ENCODE peak calls at places on chromosomes 12 and 14, in ten cellular contexts. One of them, this sample, is unnamed.

GRCh38 chr12:11991604-11992003 is 79.1 kb upstream of the BCL2L14 start:
- DNase-seq in WTC11: no peak
- DNase-seq in astrocyte: peak
- DNase-seq in GM12865: no peak
- DNase-seq in gastrocnemius medialis: no peak
- DNase-seq in fibroblast of mammary gland: no peak
- DNase-seq in B cell: no peak
- DNase-seq in retinal pigment epithelial cell: no peak
- DNase-seq in esophagus muscularis mucosa: no peak
- DNase-seq in Calu3: no peak
- DNase-seq in this sample: no peak

GRCh38 chr12:43579240-43579639 is 27.2 kb upstream of the ADAMTS20 start:
- DNase-seq in esophagus muscularis mucosa: no peak
- DNase-seq in WTC11: no peak
- DNase-seq in GM12865: no peak
- DNase-seq in gastrocnemius medialis: no peak
- DNase-seq in B cell: no peak
- DNase-seq in retinal pigment epithelial cell: no peak
- DNase-seq in astrocyte: no peak
- DNase-seq in Calu3: no peak
- DNase-seq in fibroblast of mammary gland: peak
- DNase-seq in this sample: no peak

GRCh38 chr12:26651566-26652188 is 181.3 kb downstream of the ITPR2 start:
- DNase-seq in GM12865: peak
- DNase-seq in retinal pigment epithelial cell: no peak
- DNase-seq in astrocyte: peak
- DNase-seq in Calu3: peak
- DNase-seq in WTC11: peak
- DNase-seq in gastrocnemius medialis: no peak
- DNase-seq in fibroblast of mammary gland: peak
- DNase-seq in B cell: no peak
- DNase-seq in esophagus muscularis mucosa: no peak
- DNase-seq in this sample: peak

GRCh38 chr14:104262515-104263514 is 124.4 kb downstream of the KIF26A start:
- DNase-seq in astrocyte: no peak
- DNase-seq in B cell: peak
- DNase-seq in fibroblast of mammary gland: no peak
- DNase-seq in gastrocnemius medialis: no peak
- DNase-seq in Calu3: no peak
- DNase-seq in retinal pigment epithelial cell: no peak
- DNase-seq in esophagus muscularis mucosa: no peak
- DNase-seq in WTC11: no peak
- DNase-seq in GM12865: no peak
- DNase-seq in this sample: no peak

GRCh38 chr12:4997939-4998338 is 45.7 kb upstream of the KCNA5 start:
- DNase-seq in astrocyte: peak
- DNase-seq in esophagus muscularis mucosa: no peak
- DNase-seq in WTC11: no peak
- DNase-seq in Calu3: no peak
- DNase-seq in gastrocnemius medialis: peak
- DNase-seq in B cell: no peak
- DNase-seq in GM12865: no peak
- DNase-seq in fibroblast of mammary gland: peak
- DNase-seq in retinal pigment epithelial cell: peak
- DNase-seq in this sample: no peak

GRCh38 chr14:103626150-103626850 is 2.7 kb upstream of the KLC1 start:
- DNase-seq in retinal pigment epithelial cell: no peak
- DNase-seq in astrocyte: no peak
- DNase-seq in B cell: no peak
- DNase-seq in GM12865: no peak
- DNase-seq in WTC11: no peak
- DNase-seq in fibroblast of mammary gland: no peak
- DNase-seq in esophagus muscularis mucosa: no peak
- DNase-seq in Calu3: no peak
- DNase-seq in gastrocnemius medialis: no peak
- DNase-seq in this sample: no peak

GRCh38 chr14:99654235-99655000 is 9.5 kb downstream of the HHIPL1 start:
- DNase-seq in fibroblast of mammary gland: peak
- DNase-seq in astrocyte: peak
- DNase-seq in WTC11: no peak
- DNase-seq in retinal pigment epithelial cell: peak
- DNase-seq in B cell: no peak
- DNase-seq in esophagus muscularis mucosa: no peak
- DNase-seq in GM12865: peak
- DNase-seq in gastrocnemius medialis: no peak
- DNase-seq in Calu3: peak
- DNase-seq in this sample: no peak

GRCh38 chr14:23078692-23079116 is 16.2 kb downstream of the ACIN1 start:
- DNase-seq in Calu3: peak
- DNase-seq in esophagus muscularis mucosa: no peak
- DNase-seq in fibroblast of mammary gland: peak
- DNase-seq in astrocyte: peak
- DNase-seq in GM12865: no peak
- DNase-seq in retinal pigment epithelial cell: peak
- DNase-seq in B cell: no peak
- DNase-seq in WTC11: no peak
- DNase-seq in gastrocnemius medialis: peak
- DNase-seq in this sample: no peak

DNA sequence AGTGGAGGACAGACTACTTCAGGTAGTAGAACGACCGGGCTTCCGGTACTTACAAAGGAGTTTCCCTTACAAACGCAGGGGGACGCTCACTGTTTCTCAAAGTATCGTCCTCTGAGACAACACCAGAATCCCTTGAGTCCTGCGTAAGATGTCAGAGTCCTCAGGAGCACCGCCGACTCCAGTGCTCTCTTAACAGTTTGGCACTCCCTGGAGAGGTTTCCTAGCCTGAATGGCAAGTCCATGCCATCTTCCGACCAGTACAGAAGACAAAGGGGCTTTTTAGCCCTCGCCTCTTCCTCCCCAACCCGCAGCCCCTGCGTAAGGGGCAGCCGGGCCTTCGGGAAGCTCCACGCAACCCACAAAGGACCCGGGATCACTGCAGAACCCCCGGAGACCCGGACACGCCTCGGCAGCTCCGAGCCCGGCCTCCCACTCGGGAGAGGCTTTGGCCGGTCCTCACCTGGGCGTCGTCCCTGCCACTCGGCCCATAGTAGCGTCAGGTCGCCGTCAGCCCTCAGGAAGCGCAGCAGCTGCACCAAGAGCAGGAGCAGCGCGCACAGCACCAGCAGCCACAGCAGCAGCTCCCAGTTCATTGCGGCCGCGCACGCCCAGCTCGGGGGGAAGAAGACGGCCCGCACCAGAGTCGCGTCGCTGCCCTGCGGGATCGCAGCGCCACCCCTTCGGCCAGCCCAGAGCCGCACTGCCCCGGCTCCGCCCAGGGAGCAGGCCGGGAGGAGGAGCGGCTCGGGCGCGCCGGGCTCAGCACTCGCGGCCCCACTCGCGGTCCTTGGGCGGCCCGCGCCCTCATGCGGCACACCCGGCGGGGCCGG is at the start of gene DHRS7:
- DNase-seq in astrocyte: peak
- DNase-seq in fibroblast of mammary gland: peak
- DNase-seq in Calu3: peak
- DNase-seq in retinal pigment epithelial cell: no peak
- DNase-seq in WTC11: peak
- DNase-seq in esophagus muscularis mucosa: peak
- DNase-seq in B cell: peak
- DNase-seq in GM12865: peak
- DNase-seq in gastrocnemius medialis: peak
- DNase-seq in this sample: peak
- TF ChIP-seq CTCF in astrocyte: no peak
- TF ChIP-seq CTCF in fibroblast of mammary gland: peak
- TF ChIP-seq CTCF in Calu3: no peak
- TF ChIP-seq CTCF in retinal pigment epithelial cell: peak
- TF ChIP-seq CTCF in WTC11: no peak
- TF ChIP-seq CTCF in esophagus muscularis mucosa: peak
- TF ChIP-seq CTCF in B cell: peak
- TF ChIP-seq CTCF in GM12865: peak
- TF ChIP-seq CTCF in gastrocnemius medialis: peak
- TF ChIP-seq CTCF in this sample: peak

GRCh38 chr12:120643574-120643973 is 3.1 kb downstream of the CABP1 start:
- DNase-seq in GM12865: no peak
- DNase-seq in retinal pigment epithelial cell: no peak
- DNase-seq in Calu3: no peak
- DNase-seq in B cell: no peak
- DNase-seq in astrocyte: no peak
- DNase-seq in esophagus muscularis mucosa: no peak
- DNase-seq in fibroblast of mammary gland: no peak
- DNase-seq in WTC11: no peak
- DNase-seq in gastrocnemius medialis: no peak
- DNase-seq in this sample: no peak

GRCh38 chr12:120640840-120641833 is 711 bp downstream of the CABP1 start:
- DNase-seq in astrocyte: peak
- DNase-seq in retinal pigment epithelial cell: no peak
- DNase-seq in esophagus muscularis mucosa: no peak
- DNase-seq in fibroblast of mammary gland: peak
- DNase-seq in GM12865: peak
- DNase-seq in gastrocnemius medialis: peak
- DNase-seq in B cell: no peak
- DNase-seq in WTC11: peak
- DNase-seq in Calu3: peak
- DNase-seq in this sample: peak

GRCh38 chr12:120642086-120642485 is 1.7 kb downstream of the CABP1 start:
- DNase-seq in WTC11: no peak
- DNase-seq in astrocyte: no peak
- DNase-seq in retinal pigment epithelial cell: no peak
- DNase-seq in B cell: no peak
- DNase-seq in esophagus muscularis mucosa: no peak
- DNase-seq in GM12865: no peak
- DNase-seq in gastrocnemius medialis: no peak
- DNase-seq in Calu3: no peak
- DNase-seq in fibroblast of mammary gland: no peak
- DNase-seq in this sample: no peak

GRCh38 chr12:120642806-120643205 is 2.4 kb downstream of the CABP1 start:
- DNase-seq in GM12865: no peak
- DNase-seq in fibroblast of mammary gland: peak
- DNase-seq in gastrocnemius medialis: no peak
- DNase-seq in WTC11: no peak
- DNase-seq in esophagus muscularis mucosa: no peak
- DNase-seq in Calu3: no peak
- DNase-seq in B cell: no peak
- DNase-seq in retinal pigment epithelial cell: no peak
- DNase-seq in astrocyte: no peak
- DNase-seq in this sample: no peak

DNA sequence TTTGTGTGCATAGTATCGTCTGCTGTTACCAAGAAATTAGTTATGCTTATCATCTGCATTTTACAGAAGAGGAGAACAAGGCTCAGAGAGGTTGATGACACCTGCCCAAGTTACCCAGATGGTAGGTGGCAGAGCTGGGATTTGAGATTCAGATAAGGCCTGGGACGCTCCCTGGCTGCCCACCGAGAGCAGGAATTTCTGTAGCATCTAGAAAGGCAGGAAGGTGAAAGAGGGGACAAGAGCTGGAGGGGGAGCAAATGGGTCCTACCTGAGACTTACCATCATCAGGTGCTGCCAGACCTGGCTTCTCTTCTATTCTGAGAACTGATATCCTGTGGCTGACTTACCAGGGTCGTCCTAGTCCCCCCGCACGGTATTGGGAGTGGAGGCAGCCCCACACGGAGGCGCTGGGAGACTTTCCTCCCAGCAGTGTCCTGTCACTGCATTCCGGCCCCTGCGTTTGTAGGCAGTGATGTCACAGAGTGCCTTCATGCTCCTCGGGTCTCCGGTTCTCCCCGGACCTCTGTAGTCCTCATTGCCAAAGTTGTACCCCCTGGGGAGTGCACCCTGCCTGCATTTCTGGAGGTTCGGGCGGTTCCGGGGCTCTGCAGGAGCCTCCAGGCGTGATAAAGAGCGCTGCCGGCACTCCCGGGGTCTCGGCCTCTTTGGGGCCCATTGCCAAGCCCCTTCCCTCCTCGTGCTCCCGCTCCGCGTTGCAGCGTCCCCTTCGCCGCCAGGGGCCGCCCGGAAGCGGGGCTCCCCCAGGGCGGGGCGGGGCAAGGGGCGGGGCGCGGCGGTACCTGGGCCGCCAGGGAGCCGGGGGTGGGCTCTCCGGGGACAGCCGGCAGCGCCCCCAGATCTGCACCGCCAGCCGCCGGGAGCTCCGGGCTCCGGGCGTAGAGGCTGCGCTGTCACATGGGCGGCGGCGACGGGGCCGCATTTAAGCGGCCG is at the start of gene CABP1:
- DNase-seq in astrocyte: no peak
- DNase-seq in esophagus muscularis mucosa: no peak
- DNase-seq in WTC11: peak
- DNase-seq in GM12865: peak
- DNase-seq in fibroblast of mammary gland: no peak
- DNase-seq in Calu3: peak
- DNase-seq in B cell: peak
- DNase-seq in retinal pigment epithelial cell: no peak
- DNase-seq in gastrocnemius medialis: no peak
- DNase-seq in this sample: peak
- TF ChIP-seq CTCF in astrocyte: no peak
- TF ChIP-seq CTCF in esophagus muscularis mucosa: peak
- TF ChIP-seq CTCF in WTC11: no peak
- TF ChIP-seq CTCF in GM12865: peak
- TF ChIP-seq CTCF in fibroblast of mammary gland: no peak
- TF ChIP-seq CTCF in Calu3: peak
- TF ChIP-seq CTCF in B cell: peak
- TF ChIP-seq CTCF in retinal pigment epithelial cell: peak
- TF ChIP-seq CTCF in gastrocnemius medialis: peak
- TF ChIP-seq CTCF in this sample: peak

DNA sequence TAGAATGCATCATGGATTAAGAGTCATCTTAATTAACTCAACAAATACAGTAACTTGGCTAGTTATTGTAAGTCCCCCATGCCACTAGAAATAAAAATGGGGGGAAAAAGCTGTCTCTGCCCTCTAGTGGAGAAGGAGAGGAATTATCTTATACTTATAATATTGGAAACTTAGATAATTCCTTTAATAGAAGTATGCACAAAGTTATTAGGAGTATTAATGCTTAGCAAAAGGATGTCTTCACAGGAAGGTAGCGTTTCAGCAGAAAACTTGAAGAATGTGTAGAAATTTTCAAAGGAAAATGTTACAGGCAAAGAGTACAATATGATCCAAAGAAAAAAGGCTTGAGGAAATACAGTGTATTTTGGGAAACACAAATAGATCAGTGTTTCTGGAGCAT is 19.8 kb downstream of the OR5AU1 start:
- DNase-seq in retinal pigment epithelial cell: no peak
- DNase-seq in esophagus muscularis mucosa: no peak
- DNase-seq in gastrocnemius medialis: no peak
- DNase-seq in astrocyte: peak
- DNase-seq in B cell: no peak
- DNase-seq in GM12865: peak
- DNase-seq in fibroblast of mammary gland: peak
- DNase-seq in WTC11: no peak
- DNase-seq in Calu3: no peak
- DNase-seq in this sample: peak
- TF ChIP-seq CTCF in retinal pigment epithelial cell: peak
- TF ChIP-seq CTCF in esophagus muscularis mucosa: peak
- TF ChIP-seq CTCF in gastrocnemius medialis: peak
- TF ChIP-seq CTCF in astrocyte: peak
- TF ChIP-seq CTCF in B cell: peak
- TF ChIP-seq CTCF in GM12865: peak
- TF ChIP-seq CTCF in fibroblast of mammary gland: peak
- TF ChIP-seq CTCF in WTC11: peak
- TF ChIP-seq CTCF in Calu3: peak
- TF ChIP-seq CTCF in this sample: peak

DNA sequence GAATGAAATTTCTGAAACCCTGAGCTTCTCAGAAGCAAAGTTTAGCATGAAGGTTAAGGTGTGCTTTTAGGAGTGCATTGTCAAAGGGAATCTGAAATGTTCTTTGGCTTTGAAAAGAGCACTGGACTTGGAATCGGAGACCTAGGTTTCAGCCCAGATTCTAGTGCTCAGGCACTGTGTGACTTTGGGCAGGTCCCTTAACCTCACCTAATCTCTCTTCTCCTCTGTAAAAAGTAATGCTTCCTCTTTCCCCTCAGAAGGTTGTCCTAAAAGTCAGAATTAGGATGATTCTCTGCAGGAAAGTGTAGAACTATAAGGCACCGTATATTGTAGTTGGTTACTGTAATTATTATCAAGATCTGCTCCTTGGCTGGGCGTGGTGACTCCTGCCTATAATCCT is 38.0 kb upstream of the ELK3 start:
- DNase-seq in gastrocnemius medialis: no peak
- DNase-seq in Calu3: no peak
- DNase-seq in B cell: no peak
- DNase-seq in fibroblast of mammary gland: no peak
- DNase-seq in retinal pigment epithelial cell: no peak
- DNase-seq in GM12865: no peak
- DNase-seq in WTC11: no peak
- DNase-seq in astrocyte: no peak
- DNase-seq in esophagus muscularis mucosa: no peak
- DNase-seq in this sample: no peak
- TF ChIP-seq CTCF in gastrocnemius medialis: no peak
- TF ChIP-seq CTCF in Calu3: no peak
- TF ChIP-seq CTCF in B cell: no peak
- TF ChIP-seq CTCF in fibroblast of mammary gland: no peak
- TF ChIP-seq CTCF in retinal pigment epithelial cell: no peak
- TF ChIP-seq CTCF in GM12865: no peak
- TF ChIP-seq CTCF in WTC11: no peak
- TF ChIP-seq CTCF in astrocyte: no peak
- TF ChIP-seq CTCF in esophagus muscularis mucosa: no peak
- TF ChIP-seq CTCF in this sample: no peak

This sample was measured in GM10248.